ENCODE peak calls at places on chromosomes 16 and 17, in four cellular contexts. O, C, G and T are unnamed samples.

GRCh38 chr16:28549301-28549899 is 4.3 kb upstream of the SGF29 start:
- DNase-seq in C (no peak), O (peak; percentile 65), G (no peak), T (peak; percentile 41)

GRCh38 chr17:76414334-76415295 is 30.2 kb downstream of the SPHK1 start:
- DNase-seq in O (no peak), G (no peak), C (no peak), T (peak; percentile 94)

GRCh38 chr16:55478827-55479559 is at the start of gene MMP2:
- DNase-seq in C (no peak), O (no peak), G (peak; percentile 74), T (peak; percentile 96)

GRCh38 chr17:80499961-80500665 is 23.7 kb upstream of the NPTX1 start:
- DNase-seq in G (no peak), C (no peak), O (no peak), T (no peak)

GRCh38 chr16:20364051-20364450 is 11.5 kb upstream of the UMOD start:
- DNase-seq in C (no peak), G (no peak), O (no peak), T (no peak)

GRCh38 chr17:36133629-36134259 is 30.1 kb downstream of the CCL4 start:
- DNase-seq in G (no peak), C (no peak), O (peak; percentile 81), T (no peak)

GRCh38 chr17:17400070-17400469 is 76.7 kb upstream of the MED9 start:
- DNase-seq in G (no peak), C (no peak), O (no peak), T (no peak)

GRCh38 chr16:11726008-11726407 is 16.6 kb downstream of the TXNDC11 start:
- DNase-seq in C (no peak), G (no peak), O (no peak), T (no peak)

GRCh38 chr17:76238847-76239537 is 1.3 kb downstream of the RNF157 start:
- DNase-seq in G (no peak), C (no peak), O (no peak), T (no peak)

GRCh38 chr17:78401246-78401645 is 22.8 kb downstream of the PGS1 start:
- DNase-seq in C (no peak), O (no peak), G (no peak), T (no peak)

GRCh38 chr17:8821446-8822105 is 22.4 kb upstream of the MFSD6L start:
- DNase-seq in C (no peak), G (peak; percentile 22), O (no peak), T (no peak)

GRCh38 chr17:56912105-56912999 is 1.5 kb downstream of the TRIM25 start:
- DNase-seq in G (no peak), O (peak; percentile 57), C (no peak), T (no peak)

GRCh38 chr16:66919569-66920472 is 1.1 kb upstream of the CDH16 start:
- DNase-seq in O (no peak), C (no peak), G (no peak), T (no peak)

GRCh38 chr16:11315499-11315898 is 29.8 kb upstream of the RMI2 start:
- DNase-seq in C (no peak), G (peak; percentile 85), O (no peak), T (no peak)

GRCh38 chr16:1964046-1964505 is 550 bp downstream of the RPS2 start:
- DNase-seq in G (no peak), C (no peak), O (no peak), T (no peak)

GRCh38 chr16:89902980-89903379 is 15.7 kb upstream of the MC1R start:
- DNase-seq in O (no peak), C (no peak), G (no peak), T (no peak)

GRCh38 chr16:88373211-88373610 is 9.5 kb upstream of the ZNF469 start:
- DNase-seq in C (no peak), O (no peak), G (no peak), T (no peak)

GRCh38 chr17:5126719-5127488 is 11.1 kb downstream of the USP6 start:
- DNase-seq in O (no peak), C (no peak), G (peak; percentile 24), T (no peak)

GRCh38 chr16:69199382-69199781 is 12.4 kb downstream of the SNTB2 start:
- DNase-seq in C (no peak), O (no peak), G (no peak), T (no peak)

GRCh38 chr17:15971882-15972281 is 27.0 kb downstream of the ADORA2B start:
- DNase-seq in O (no peak), C (no peak), G (no peak), T (no peak)

GRCh38 chr16:51198349-51198748 is 47.3 kb upstream of the SALL1 start:
- DNase-seq in C (no peak), O (no peak), G (no peak), T (no peak)

GRCh38 chr17:75914643-75915265 is 10.1 kb upstream of the MRPL38 start:
- DNase-seq in G (no peak), C (no peak), O (peak; percentile 50), T (no peak)

DNA sequence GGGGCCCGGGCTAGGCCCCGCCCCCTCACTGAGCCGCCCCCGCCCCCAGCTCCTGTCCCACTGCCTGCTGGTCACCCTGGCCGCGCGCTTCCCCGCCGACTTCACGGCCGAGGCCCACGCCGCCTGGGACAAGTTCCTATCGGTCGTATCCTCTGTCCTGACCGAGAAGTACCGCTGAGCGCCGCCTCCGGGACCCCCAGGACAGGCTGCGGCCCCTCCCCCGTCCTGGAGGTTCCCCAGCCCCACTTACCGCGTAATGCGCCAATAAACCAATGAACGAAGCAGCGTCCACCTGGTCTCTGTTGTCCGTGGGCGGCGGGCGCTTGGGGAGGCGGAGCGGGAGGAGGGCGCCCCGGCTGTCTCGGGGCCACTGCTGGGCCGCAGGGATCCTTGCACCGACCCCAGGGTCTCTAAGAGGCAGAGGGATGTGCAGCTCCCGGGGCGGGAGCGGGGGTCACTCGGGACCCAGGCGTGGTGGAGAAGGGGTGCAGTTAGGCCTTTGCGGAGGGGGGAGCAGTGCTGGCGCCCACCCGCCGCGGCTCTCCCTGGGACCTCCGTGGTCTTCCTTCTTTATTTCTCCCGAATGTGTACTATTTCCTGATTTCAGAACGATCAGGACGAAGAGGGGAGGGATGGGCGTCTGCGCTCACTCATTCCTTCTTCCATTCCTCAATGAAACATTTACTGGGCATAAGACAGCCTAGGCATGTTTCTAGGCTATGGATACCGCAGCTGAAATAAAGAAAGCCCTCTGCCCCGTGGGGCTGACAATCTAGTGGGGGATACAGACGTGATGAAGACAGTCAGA is 2.0 kb downstream of the HBZ start:
- DNase-seq in G (peak; percentile 81), O (no peak), C (no peak), T (peak; percentile 82)
- TF ChIP-seq TCF12 in G (no peak), O (no peak), C (no peak), T (no peak)

GRCh38 chr17:72687941-72688340 is 404.5 kb downstream of the SLC39A11 start:
- DNase-seq in O (no peak), C (no peak), G (no peak), T (no peak)
- TF ChIP-seq TCF12 in O (no peak), C (no peak), G (no peak), T (no peak)

GRCh38 chr16:4049031-4049430 is 67.2 kb downstream of the ADCY9 start:
- DNase-seq in O (no peak), G (no peak), C (no peak), T (no peak)
- TF ChIP-seq TCF12 in O (no peak), G (no peak), C (no peak), T (no peak)

GRCh38 chr17:199195-199604 is 17.8 kb upstream of the DOC2B start:
- DNase-seq in G (no peak), O (no peak), C (no peak), T (no peak)
- TF ChIP-seq TCF12 in G (no peak), O (no peak), C (no peak), T (no peak)

DNA sequence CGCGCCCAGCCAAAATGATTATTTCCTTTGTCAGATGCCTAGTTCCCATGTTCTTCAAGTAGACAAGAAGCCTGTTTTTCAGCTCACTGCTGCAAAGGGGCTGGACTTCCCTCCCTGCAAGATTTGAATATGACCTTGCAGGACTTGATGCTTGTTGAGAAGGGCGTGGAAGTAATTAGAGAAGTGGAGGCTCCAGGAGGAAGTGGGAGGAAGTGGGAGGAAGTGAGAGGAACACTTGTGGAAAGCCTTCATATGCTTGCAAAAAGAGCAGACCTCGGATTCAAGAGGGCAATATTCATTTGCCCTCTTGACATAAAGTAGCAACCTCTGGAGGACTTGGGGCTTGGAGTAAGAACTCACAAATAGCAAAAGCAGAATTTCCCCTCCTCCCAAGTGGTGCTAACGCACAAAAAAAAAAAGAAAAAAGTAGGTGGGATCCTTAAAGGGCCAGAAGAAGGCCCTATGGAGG is 20.8 kb upstream of the PRKAR1A start:
- DNase-seq in G (no peak), O (no peak), C (no peak), T (no peak)
- TF ChIP-seq TCF12 in G (no peak), O (no peak), C (no peak), T (no peak)